ENCODE peak calls at places on chromosomes 5 and 9, in five cellular contexts. F is left ventricle myocardium inferior, X is heart right ventricle, O is PC-9, S is neural progenitor cell. M is an unnamed sample.

GRCh38 chr5:41408676-41409443 is 101.5 kb downstream of the PLCXD3 start:
- DNase-seq in X (no peak), F (no peak), S (no peak), O (no peak), M (no peak)

GRCh38 chr9:127437497-127438264 is 13.5 kb downstream of the ZNF79 start:
- DNase-seq in F (no peak), O (no peak), S (no peak), X (no peak), M (no peak)

GRCh38 chr9:116465591-116466288 is 221.4 kb upstream of the TRIM32 start:
- DNase-seq in O (no peak), X (no peak), F (no peak), S (no peak), M (no peak)

GRCh38 chr5:57692582-57693487 is 210.2 kb upstream of the ACTBL2 start:
- DNase-seq in O (peak; percentile 86), X (peak; percentile 74), F (peak; percentile 56), S (peak; percentile 22), M (peak; percentile 87)

GRCh38 chr5:167352801-167353200 is 938.6 kb upstream of the WWC1 start:
- DNase-seq in X (no peak), F (no peak), O (no peak), S (no peak), M (no peak)

GRCh38 chr9:77021928-77022782 is 2.7 kb downstream of the FOXB2 start:
- DNase-seq in S (peak; percentile 67), O (no peak), F (no peak), X (no peak), M (no peak)

GRCh38 chr5:35133186-35133585 is 85.4 kb upstream of the AGXT2 start:
- DNase-seq in X (no peak), F (no peak), S (no peak), O (no peak), M (no peak)

GRCh38 chr5:149651686-149652085 is 70.4 kb downstream of the ARHGEF37 start:
- DNase-seq in F (no peak), S (no peak), O (no peak), X (no peak), M (no peak)

GRCh38 chr5:108125771-108126511 is 256.0 kb downstream of the FBXL17 start:
- DNase-seq in O (no peak), S (no peak), X (no peak), F (no peak), M (no peak)

GRCh38 chr9:87201316-87201715 is 254.0 kb upstream of the GAS1 start:
- DNase-seq in F (no peak), X (no peak), S (no peak), O (no peak), M (no peak)

GRCh38 chr5:148474025-148474511 is 90.3 kb downstream of the FBXO38 start:
- DNase-seq in S (no peak), O (no peak), X (peak; percentile 72), F (peak; percentile 68), M (peak; percentile 64)

GRCh38 chr5:90548069-90548593 is 10.5 kb upstream of the ADGRV1 start:
- DNase-seq in S (no peak), O (peak; percentile 93), F (no peak), X (peak; percentile 8), M (no peak)

GRCh38 chr5:138468133-138468965 is 3.1 kb downstream of the EGR1 start:
- DNase-seq in F (no peak), X (no peak), S (no peak), O (peak; percentile 33), M (no peak)

GRCh38 chr5:53991942-53992341 is 318.4 kb downstream of the ARL15 start:
- DNase-seq in X (no peak), O (no peak), S (no peak), F (no peak), M (no peak)

GRCh38 chr5:56110646-56111403 is 116.1 kb upstream of the IL6ST start:
- DNase-seq in S (no peak), F (no peak), X (no peak), O (peak; percentile 47), M (no peak)

GRCh38 chr5:14145356-14146334 is 2.5 kb downstream of the TRIO start:
- DNase-seq in F (no peak), O (peak; percentile 81), S (peak; percentile 53), X (no peak), M (no peak)

GRCh38 chr5:14144586-14145355 is 1.6 kb downstream of the TRIO start:
- DNase-seq in O (no peak), S (peak; percentile 80), X (peak; percentile 56), F (peak; percentile 64), M (peak; percentile 53)

GRCh38 chr5:14148483-14148882 is 5.3 kb downstream of the TRIO start:
- DNase-seq in O (no peak), S (no peak), X (no peak), F (no peak), M (no peak)

GRCh38 chr5:14147210-14147609 is 4.1 kb downstream of the TRIO start:
- DNase-seq in X (no peak), S (no peak), F (no peak), O (no peak), M (no peak)

DNA sequence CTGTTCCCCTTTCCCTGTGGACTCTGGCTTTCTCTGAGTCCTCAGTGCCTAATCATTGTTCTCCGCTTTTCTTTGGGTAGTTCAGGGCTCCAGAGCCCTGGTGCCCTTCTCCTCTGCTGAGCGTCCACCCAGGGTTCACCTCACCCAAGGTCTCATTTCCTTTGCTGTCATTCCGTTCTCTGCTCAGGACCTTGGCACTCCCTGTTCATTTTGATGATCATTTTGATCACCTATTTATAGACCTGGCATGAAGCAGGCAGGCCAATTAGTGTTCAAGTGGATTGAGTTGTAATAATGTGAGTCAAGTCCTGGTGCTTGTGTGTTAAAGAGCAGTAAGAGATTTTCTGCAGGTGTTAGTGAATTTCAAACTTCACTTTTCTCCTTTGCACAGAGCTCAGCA is 3.6 kb downstream of the TRIO start:
- DNase-seq in X (no peak), S (no peak), F (no peak), O (no peak), M (no peak)
- H3K4me3 ChIP-seq in X (peak overlapping the region; percentile 96), S (no peak overlapping the region), F (peak overlapping the region; percentile 93), O (peak overlapping the region; percentile 99), M (no peak overlapping the region)

GRCh38 chr5:144485540-144485939 is 314.9 kb downstream of the KCTD16 start:
- DNase-seq in O (no peak), S (no peak), X (no peak), F (no peak), M (no peak)

GRCh38 chr5:144487761-144488160 is 317.1 kb downstream of the KCTD16 start:
- DNase-seq in O (no peak), S (peak; percentile 36), F (no peak), X (no peak), M (no peak)

GRCh38 chr5:144484124-144484897 is 313.6 kb downstream of the KCTD16 start:
- DNase-seq in S (no peak), F (no peak), O (peak; percentile 54), X (no peak), M (no peak)

GRCh38 chr5:144487207-144487606 is 316.5 kb downstream of the KCTD16 start:
- DNase-seq in X (no peak), F (no peak), O (no peak), S (peak; percentile 62), M (no peak)
- H3K4me3 ChIP-seq in X (no peak overlapping the region), F (no peak overlapping the region), O (no peak overlapping the region), S (no peak overlapping the region), M (no peak overlapping the region)

GRCh38 chr5:168931638-168932345 is 352.6 kb upstream of the PANK3 start:
- DNase-seq in S (no peak), F (no peak), O (no peak), X (no peak), M (peak; percentile 28)
- H3K4me3 ChIP-seq in S (no peak overlapping the region), F (no peak overlapping the region), O (no peak overlapping the region), X (no peak overlapping the region), M (no peak overlapping the region)

DNA sequence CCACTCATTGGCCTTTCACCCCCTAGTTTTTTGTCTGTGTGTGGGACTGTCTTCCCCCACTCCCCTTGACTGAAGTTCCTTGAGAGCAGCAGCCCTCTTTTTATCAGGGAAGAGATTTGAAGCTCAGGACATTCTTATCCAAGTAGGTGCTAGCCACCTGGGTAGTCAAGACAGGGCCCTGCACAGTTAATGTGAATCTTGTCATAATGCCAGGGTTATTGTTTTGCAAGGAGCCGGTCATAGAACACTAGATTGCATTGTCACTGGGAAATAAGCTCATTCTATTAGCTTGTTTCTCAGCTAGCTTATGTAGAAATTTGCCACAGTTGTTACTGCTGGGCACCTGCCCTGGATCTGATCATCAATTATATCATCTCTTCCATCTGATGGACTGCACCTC is 256.1 kb downstream of the DOCK8 start:
- DNase-seq in S (no peak), X (no peak), F (no peak), O (peak; percentile 53), M (no peak)
- H3K4me3 ChIP-seq in S (peak overlapping the region; percentile 53), X (peak overlapping the region; percentile 65), F (peak overlapping the region; percentile 68), O (peak overlapping the region; percentile 78), M (peak overlapping the region; percentile 81)

GRCh38 chr5:95727764-95728191 is 3.4 kb upstream of the RHOBTB3 start:
- DNase-seq in O (peak; percentile 93), F (no peak), X (no peak), S (no peak), M (no peak)
- H3K4me3 ChIP-seq in O (no peak overlapping the region), F (no peak overlapping the region), X (no peak overlapping the region), S (no peak overlapping the region), M (no peak overlapping the region)

DNA sequence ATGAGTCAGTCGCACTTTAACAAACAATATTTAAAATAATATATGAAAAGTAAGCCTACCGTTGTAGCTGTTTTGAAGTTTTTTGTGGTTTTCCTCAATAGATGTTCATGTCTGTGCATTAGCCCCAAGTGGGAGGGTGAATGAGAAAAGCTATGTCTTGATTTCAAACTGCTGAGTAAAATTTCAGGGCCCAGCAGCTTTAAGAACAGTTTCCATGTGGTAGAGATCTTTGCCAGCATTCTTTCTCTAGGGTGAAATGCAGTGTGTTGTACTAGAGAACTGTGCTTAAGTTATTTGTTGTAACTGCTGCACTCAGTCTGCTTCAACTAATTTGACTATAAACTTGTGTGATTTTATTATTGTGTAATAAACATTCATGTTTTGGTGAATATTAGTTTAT is at the start of gene OGN:
- DNase-seq in O (no peak), X (no peak), F (no peak), S (no peak), M (no peak)
- H3K4me3 ChIP-seq in O (no peak within 1 kb of the TSS), X (peak within 1 kb of the TSS; percentile 36), F (peak within 1 kb of the TSS; percentile 47), S (no peak within 1 kb of the TSS), M (no peak within 1 kb of the TSS)

GRCh38 chr9:129888809-129889460 is 53.7 kb downstream of the USP20 start:
- DNase-seq in X (no peak), O (no peak), F (no peak), S (no peak), M (no peak)

GRCh38 chr9:129889936-129890717 is 54.9 kb downstream of the USP20 start:
- DNase-seq in X (no peak), S (peak; percentile 56), F (no peak), O (no peak), M (no peak)

GRCh38 chr9:129891519-129891918 is 56.3 kb downstream of the USP20 start:
- DNase-seq in O (no peak), S (no peak), X (no peak), F (no peak), M (no peak)

GRCh38 chr9:129888085-129888808 is 53.0 kb downstream of the USP20 start:
- DNase-seq in F (peak; percentile 53), S (no peak), X (peak; percentile 43), O (peak; percentile 66), M (peak; percentile 39)

DNA sequence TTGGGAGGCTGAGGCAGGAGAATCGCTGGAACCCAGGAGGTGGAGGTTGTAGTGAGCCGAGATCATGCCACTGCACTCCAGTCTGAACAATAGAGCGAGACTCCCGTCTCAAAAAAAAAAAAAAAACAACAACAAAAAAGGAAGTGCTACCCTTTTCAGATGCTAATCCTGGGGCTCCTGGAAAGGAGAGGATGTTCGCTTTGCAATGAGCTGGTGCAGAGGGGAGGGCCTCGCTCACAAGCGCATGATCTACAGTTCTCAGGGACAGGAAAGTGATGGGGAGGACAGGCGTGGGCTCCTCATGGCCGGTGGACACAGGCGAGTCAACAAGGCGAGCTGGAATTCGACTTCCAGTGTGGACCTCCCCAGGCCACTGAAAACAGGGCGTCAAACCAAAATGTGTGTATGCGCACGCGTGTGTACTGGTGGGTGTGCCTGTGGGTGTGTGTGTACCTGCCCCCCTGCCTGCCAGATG is 54.2 kb downstream of the USP20 start:
- DNase-seq in F (no peak), X (no peak), S (no peak), O (no peak), M (no peak)
- H3K4me3 ChIP-seq in F (no peak overlapping the region), X (no peak overlapping the region), S (no peak overlapping the region), O (no peak overlapping the region), M (no peak overlapping the region)

M was measured in gastrocnemius medialis.